ENCODE peak calls at places on chromosomes 16 and 17, in six cellular contexts. T is AG04450, Y is mesenchymal stem cell, F is thoracic aorta, S is cardiac fibroblast, L is uterus. V is an unnamed sample.

GRCh38 chr17:57954421-57955182 is 610 bp downstream of the CUEDC1 start:
- DNase-seq in Y (peak; percentile 74), F (no peak), L (peak; percentile 83), S (peak; percentile 69), T (no peak), V (peak; percentile 89)

GRCh38 chr16:12137344-12138094 is 161.0 kb downstream of the SNX29 start:
- DNase-seq in L (no peak), T (no peak), S (no peak), F (no peak), Y (no peak), V (no peak)

GRCh38 chr16:57039148-57039812 is 49.9 kb downstream of the NLRC5 start:
- DNase-seq in S (peak; percentile 81), F (no peak), T (peak; percentile 49), L (no peak), Y (peak; percentile 73), V (no peak)

GRCh38 chr16:81478876-81479496 is 34.4 kb downstream of the CMIP start:
- DNase-seq in Y (peak; percentile 67), F (no peak), T (no peak), S (no peak), L (no peak), V (no peak)

GRCh38 chr16:14369734-14370598 is 260.1 kb downstream of the PARN start:
- DNase-seq in L (peak; percentile 54), T (no peak), F (no peak), Y (no peak), S (peak; percentile 16), V (peak; percentile 77)

GRCh38 chr16:72300892-72301291 is 128.9 kb upstream of the PMFBP1 start:
- DNase-seq in F (no peak), T (no peak), S (no peak), L (no peak), Y (no peak), V (no peak)

GRCh38 chr16:8168016-8168415 is 422.3 kb downstream of the TMEM114 start:
- DNase-seq in S (no peak), L (no peak), Y (no peak), F (no peak), T (no peak), V (no peak)

GRCh38 chr16:69057400-69058378 is 47.8 kb upstream of the HAS3 start:
- DNase-seq in F (no peak), S (peak; percentile 78), L (peak; percentile 61), T (no peak), Y (peak; percentile 66), V (peak; percentile 88)

GRCh38 chr17:35222452-35222851 is 20.4 kb upstream of the SLFN5 start:
- DNase-seq in L (no peak), Y (no peak), F (no peak), S (no peak), T (no peak), V (no peak)

GRCh38 chr16:66524601-66525164 is 25.2 kb downstream of the TK2 start:
- DNase-seq in T (no peak), Y (no peak), F (no peak), S (no peak), L (no peak), V (no peak)

GRCh38 chr17:34711646-34712045 is 132.3 kb downstream of the TMEM132E start:
- DNase-seq in L (no peak), F (no peak), S (no peak), T (no peak), Y (no peak), V (no peak)

GRCh38 chr17:10842658-10843057 is 4.8 kb upstream of the PIRT start:
- DNase-seq in L (no peak), Y (no peak), F (no peak), S (no peak), T (no peak), V (no peak)

GRCh38 chr16:30131869-30132475 is 9.0 kb upstream of the MAPK3 start:
- DNase-seq in T (no peak), F (no peak), Y (no peak), L (no peak), S (peak; percentile 40), V (no peak)

GRCh38 chr17:71423871-71424546 is 696.8 kb upstream of the SOX9 start:
- DNase-seq in Y (peak; percentile 49), F (no peak), T (peak; percentile 32), S (no peak), L (no peak), V (no peak)

GRCh38 chr17:74637912-74638311 is 14.4 kb upstream of the CD300E start:
- DNase-seq in S (no peak), F (no peak), Y (no peak), L (no peak), T (no peak), V (no peak)

GRCh38 chr17:5237541-5238016 is 2.9 kb upstream of the SCIMP start:
- DNase-seq in F (no peak), S (peak; percentile 55), L (no peak), T (no peak), Y (peak; percentile 46), V (peak; percentile 12)

GRCh38 chr17:4858068-4858879 is 25.1 kb downstream of the MINK1 start:
- DNase-seq in F (no peak), Y (no peak), T (no peak), S (peak; percentile 70), L (no peak), V (no peak)

GRCh38 chr17:6098466-6099180 is 28.4 kb downstream of the WSCD1 start:
- DNase-seq in S (peak; percentile 6), Y (no peak), L (no peak), T (no peak), F (no peak), V (no peak)

GRCh38 chr17:80028030-80028429 is 7.6 kb downstream of the TBC1D16 start:
- DNase-seq in S (no peak), Y (no peak), L (no peak), F (no peak), T (no peak), V (no peak)

GRCh38 chr16:84913315-84913714 is 93.5 kb downstream of the CRISPLD2 start:
- DNase-seq in T (no peak), S (no peak), Y (no peak), L (peak; percentile 69), F (no peak), V (no peak)

GRCh38 chr17:67636841-67637240 is 80.9 kb upstream of the NOL11 start:
- DNase-seq in S (no peak), F (no peak), L (no peak), Y (no peak), T (no peak), V (no peak)

GRCh38 chr17:40777459-40777858 is 4.9 kb downstream of the KRT27 start:
- DNase-seq in S (no peak), F (no peak), Y (no peak), L (no peak), T (no peak), V (no peak)

DNA sequence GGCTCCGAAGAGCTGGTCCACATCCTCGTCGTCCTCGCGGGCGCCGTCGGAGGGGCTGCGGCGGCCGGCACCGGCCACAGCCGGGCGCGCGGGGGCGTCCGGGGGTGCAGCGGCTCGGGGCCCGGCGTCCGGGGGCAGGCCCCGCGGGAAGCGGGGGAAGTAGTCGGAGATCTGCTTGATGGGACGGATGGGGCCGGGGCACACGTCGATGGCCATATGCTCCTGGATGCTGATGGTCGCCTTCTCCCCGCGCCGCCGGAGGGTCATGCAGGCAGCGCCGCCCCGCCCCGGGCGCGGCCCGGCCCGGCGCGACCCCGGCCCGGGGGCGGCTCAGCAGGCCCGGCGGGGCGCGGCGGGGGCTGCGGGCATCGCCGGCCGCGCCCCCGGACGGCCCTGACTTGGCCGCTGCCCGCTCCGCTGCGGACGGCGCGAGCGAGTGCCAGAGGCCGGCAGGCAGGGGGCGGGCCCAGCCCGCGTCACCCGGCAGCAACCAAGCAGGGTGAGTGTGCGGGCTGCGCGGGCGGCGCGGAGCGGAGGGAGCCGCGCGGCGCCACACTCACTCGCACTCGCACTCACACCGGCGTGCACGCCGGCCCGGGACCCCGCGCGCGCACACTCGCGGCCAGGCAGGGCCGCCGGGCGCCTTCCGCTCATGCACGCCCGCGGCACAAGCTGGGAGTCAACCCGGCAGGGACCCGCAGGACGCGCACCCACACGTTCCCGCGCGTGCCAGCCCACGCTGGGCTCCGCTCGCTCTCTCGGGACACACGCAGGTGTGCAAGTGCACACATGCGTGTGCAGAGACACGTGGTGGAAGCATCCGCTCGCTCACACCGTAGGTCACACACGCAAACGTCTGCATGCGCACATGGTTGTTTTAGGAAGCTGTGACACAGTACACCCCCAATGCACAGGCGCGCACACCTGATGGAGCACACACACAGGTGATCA is at the start of gene DOC2B:
- DNase-seq in S (peak; percentile 26), Y (peak; percentile 48), T (no peak), L (no peak), F (no peak), V (peak; percentile 17)
- H3K4me3 ChIP-seq in S (no peak within 1 kb of the TSS), Y (peak within 1 kb of the TSS; percentile 28), T (no peak within 1 kb of the TSS), L (no peak within 1 kb of the TSS), F (peak within 1 kb of the TSS; percentile 53), V (no peak within 1 kb of the TSS)

GRCh38 chr17:978110-979093 is 1.2 kb downstream of the NXN start:
- DNase-seq in T (no peak), Y (peak; percentile 68), F (no peak), L (peak; percentile 47), S (peak; percentile 34), V (peak; percentile 49)

GRCh38 chr17:979211-979538 is 401 bp downstream of the NXN start:
- DNase-seq in T (no peak), Y (no peak), L (no peak), S (no peak), F (no peak), V (no peak)

GRCh38 chr17:979539-980405 is at the start of gene NXN:
- DNase-seq in S (peak; percentile 83), Y (peak; percentile 66), L (peak; percentile 89), T (no peak), F (peak; percentile 45), V (peak; percentile 76)

GRCh38 chr17:981292-981658 is 1.7 kb upstream of the NXN start:
- DNase-seq in L (no peak), Y (no peak), S (no peak), T (no peak), F (no peak), V (no peak)

GRCh38 chr17:980406-981291 is 1.1 kb upstream of the NXN start:
- DNase-seq in L (peak; percentile 77), T (no peak), Y (peak; percentile 91), F (no peak), S (peak; percentile 90), V (peak; percentile 61)
- H3K4me3 ChIP-seq in L (peak overlapping the region; percentile 38), T (peak overlapping the region; percentile 61), Y (no peak overlapping the region), F (peak overlapping the region; percentile 76), S (peak overlapping the region; percentile 47), V (peak overlapping the region; percentile 45)

DNA sequence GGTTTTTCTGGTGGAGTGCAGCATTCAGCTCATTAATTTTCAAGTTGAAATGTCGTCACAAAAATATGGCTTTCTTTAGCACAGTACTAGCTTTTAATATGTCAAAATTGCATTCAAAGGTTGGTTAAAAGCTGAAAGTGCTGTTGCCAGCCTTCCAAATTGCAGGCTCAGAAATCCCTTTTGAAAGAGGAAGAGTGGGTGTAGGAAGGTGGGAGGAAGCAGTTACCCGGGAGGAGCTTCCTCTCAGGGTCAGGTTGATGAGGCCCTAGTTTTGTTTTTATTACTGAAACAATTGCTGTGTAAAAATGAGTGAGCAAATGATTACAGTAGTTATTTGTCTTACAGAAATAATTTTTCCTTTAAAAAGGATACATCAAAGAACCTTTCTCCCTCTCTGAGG is 41.4 kb downstream of the SEC14L1 start:
- DNase-seq in F (no peak), Y (no peak), S (no peak), T (no peak), L (no peak), V (no peak)
- H3K4me3 ChIP-seq in F (no peak overlapping the region), Y (no peak overlapping the region), S (no peak overlapping the region), T (no peak overlapping the region), L (no peak overlapping the region), V (no peak overlapping the region)

DNA sequence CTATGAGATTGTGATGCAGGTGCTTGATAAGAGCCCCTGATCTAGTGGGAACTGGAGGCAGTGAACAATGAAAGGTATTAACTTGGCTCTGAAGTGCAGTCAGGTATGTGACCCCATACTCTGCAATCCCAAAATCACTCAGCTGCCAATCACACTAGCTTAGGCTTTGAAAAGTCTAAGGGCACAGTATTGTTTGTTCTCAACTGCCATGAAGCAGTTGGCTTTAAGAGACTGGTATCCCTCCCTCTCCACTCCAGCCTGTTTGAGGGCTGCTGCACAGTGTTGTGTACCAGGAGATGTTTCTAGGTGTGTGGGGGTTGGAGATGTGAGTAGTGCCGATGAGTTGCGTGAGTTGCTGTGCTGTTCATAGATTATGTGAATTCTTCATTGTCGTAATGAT is 2.4 kb downstream of the YPEL2 start:
- DNase-seq in F (no peak), S (no peak), T (no peak), L (no peak), Y (no peak), V (no peak)
- H3K4me3 ChIP-seq in F (peak overlapping the region; percentile 96), S (no peak overlapping the region), T (no peak overlapping the region), L (no peak overlapping the region), Y (no peak overlapping the region), V (no peak overlapping the region)

V was measured in MG63.